ENCODE peak calls at places on chromosomes 1 and 21, in nine cellular contexts. Q is stimulated activated CD4-positive, alpha-beta T cell treated with anti-CD3 and anti-CD28 coated beads, TNF-alpha, amount 100 ng/mL, for 24 hours; R is effector CD4-positive, alpha-beta T cell; X is HT1080; T is NCI-H1694; N is SHP77; Y is left colon; B is Right ventricle myocardium inferior; M is NCI-H2029. I is an unnamed sample.

GRCh38 chr21:45263534-45263933 is 24.2 kb downstream of the POFUT2 start:
- DNase-seq in Q (no peak), R (no peak), X (no peak), T (no peak), N (no peak), Y (no peak), B (no peak), M (no peak), I (no peak)

GRCh38 chr1:22077728-22078127 is 25.2 kb downstream of the CDC42 start:
- DNase-seq in Q (no peak), R (no peak), X (no peak), T (no peak), N (no peak), Y (no peak), B (no peak), M (no peak), I (no peak)

GRCh38 chr1:117534995-117535467 is 70.8 kb upstream of the TENT5C start:
- DNase-seq in Q (peak), R (peak), X (peak), T (peak), N (peak), Y (no peak), B (no peak), M (peak), I (peak)

GRCh38 chr1:14924455-14925325 is 228.9 kb upstream of the TMEM51 start:
- DNase-seq in Q (no peak), R (no peak), X (peak), T (no peak), N (no peak), Y (no peak), B (no peak), M (no peak), I (no peak)

GRCh38 chr1:11990303-11991032 is 10.2 kb downstream of the MFN2 start:
- DNase-seq in Q (no peak), R (no peak), X (no peak), T (no peak), N (no peak), Y (no peak), B (no peak), M (peak), I (no peak)

GRCh38 chr1:101485712-101486111 is 248.9 kb downstream of the S1PR1 start:
- DNase-seq in Q (no peak), R (no peak), X (no peak), T (no peak), N (no peak), Y (no peak), B (no peak), M (no peak), I (no peak)

GRCh38 chr1:37262439-37263170 is 211.8 kb upstream of the ZC3H12A start:
- DNase-seq in Q (no peak), R (no peak), X (no peak), T (no peak), N (no peak), Y (no peak), B (no peak), M (no peak), I (no peak)

GRCh38 chr1:111351700-111352099 is 61.0 kb downstream of the CHIA start:
- DNase-seq in Q (no peak), R (no peak), X (no peak), T (no peak), N (no peak), Y (no peak), B (no peak), M (no peak), I (no peak)

GRCh38 chr1:74811421-74812179 is 78.6 kb downstream of the TYW3 start:
- DNase-seq in Q (no peak), R (no peak), X (no peak), T (peak), N (peak), Y (peak), B (peak), M (no peak), I (peak)

GRCh38 chr1:192518700-192519099 is 56.9 kb upstream of the RGS1 start:
- DNase-seq in Q (no peak), R (no peak), X (no peak), T (no peak), N (no peak), Y (no peak), B (no peak), M (no peak), I (no peak)

GRCh38 chr1:226635456-226635941 is 86.9 kb downstream of the STUM start:
- DNase-seq in Q (no peak), R (peak), X (no peak), T (no peak), N (no peak), Y (peak), B (peak), M (no peak), I (no peak)

GRCh38 chr1:43554444-43554992 is 23.8 kb downstream of the PTPRF start:
- DNase-seq in Q (no peak), R (no peak), X (peak), T (peak), N (peak), Y (no peak), B (no peak), M (peak), I (no peak)

GRCh38 chr21:41816583-41817165 is 49.8 kb upstream of the RIPK4 start:
- DNase-seq in Q (peak), R (peak), X (peak), T (no peak), N (peak), Y (peak), B (no peak), M (no peak), I (no peak)

GRCh38 chr1:164261691-164262240 is 297.2 kb upstream of the PBX1 start:
- DNase-seq in Q (no peak), R (no peak), X (no peak), T (no peak), N (no peak), Y (no peak), B (no peak), M (no peak), I (no peak)

GRCh38 chr1:115239148-115239820 is 98.8 kb downstream of the NGF start:
- DNase-seq in Q (no peak), R (no peak), X (no peak), T (no peak), N (no peak), Y (no peak), B (no peak), M (no peak), I (no peak)

GRCh38 chr1:51044199-51044598 is 57.8 kb upstream of the C1orf185 start:
- DNase-seq in Q (no peak), R (no peak), X (no peak), T (no peak), N (no peak), Y (no peak), B (no peak), M (no peak), I (no peak)

GRCh38 chr21:15062566-15062965 is 2.2 kb downstream of the NRIP1 start:
- DNase-seq in Q (no peak), R (no peak), X (no peak), T (no peak), N (no peak), Y (no peak), B (no peak), M (no peak), I (no peak)

GRCh38 chr1:11400567-11400966 is 78.4 kb upstream of the DISP3 start:
- DNase-seq in Q (no peak), R (no peak), X (no peak), T (no peak), N (no peak), Y (no peak), B (no peak), M (no peak), I (no peak)

GRCh38 chr1:172613294-172613693 is 45.6 kb upstream of the FASLG start:
- DNase-seq in Q (no peak), R (no peak), X (peak), T (no peak), N (no peak), Y (no peak), B (no peak), M (no peak), I (no peak)

GRCh38 chr1:156815307-156815826 is 1.3 kb downstream of the SH2D2A start:
- DNase-seq in Q (no peak), R (no peak), X (peak), T (no peak), N (no peak), Y (peak), B (peak), M (no peak), I (no peak)

GRCh38 chr1:234973426-234974250 is 155.0 kb downstream of the TOMM20 start:
- DNase-seq in Q (no peak), R (no peak), X (no peak), T (no peak), N (peak), Y (peak), B (no peak), M (peak), I (no peak)

GRCh38 chr1:67532452-67533216 is 102.4 kb upstream of the SERBP1 start:
- DNase-seq in Q (no peak), R (no peak), X (peak), T (peak), N (peak), Y (peak), B (no peak), M (peak), I (peak)

GRCh38 chr1:172814428-172814827 is 155.5 kb downstream of the FASLG start:
- DNase-seq in Q (no peak), R (no peak), X (no peak), T (no peak), N (no peak), Y (no peak), B (no peak), M (no peak), I (no peak)

GRCh38 chr1:86616433-86616832 is 69.6 kb downstream of the CLCA4 start:
- DNase-seq in Q (no peak), R (no peak), X (no peak), T (no peak), N (no peak), Y (no peak), B (no peak), M (no peak), I (no peak)

GRCh38 chr1:175129182-175129581 is 61.5 kb downstream of the TNN start:
- DNase-seq in Q (no peak), R (no peak), X (no peak), T (no peak), N (no peak), Y (no peak), B (no peak), M (no peak), I (peak)

GRCh38 chr1:7218210-7218832 is 433.1 kb downstream of the CAMTA1 start:
- DNase-seq in Q (no peak), R (no peak), X (peak), T (peak), N (peak), Y (no peak), B (no peak), M (peak), I (peak)

GRCh38 chr1:227192163-227192562 is 126.1 kb downstream of the CDC42BPA start:
- DNase-seq in Q (no peak), R (no peak), X (peak), T (no peak), N (no peak), Y (peak), B (peak), M (no peak), I (no peak)

GRCh38 chr1:240967070-240967724 is 355.2 kb upstream of the GREM2 start:
- DNase-seq in Q (no peak), R (no peak), X (peak), T (peak), N (peak), Y (no peak), B (no peak), M (no peak), I (no peak)

GRCh38 chr1:58932820-58933598 is 149.2 kb upstream of the JUN start:
- DNase-seq in Q (no peak), R (no peak), X (peak), T (no peak), N (peak), Y (peak), B (no peak), M (peak), I (no peak)

GRCh38 chr21:26909972-26910371 is 56.9 kb downstream of the ADAMTS5 start:
- DNase-seq in Q (no peak), R (no peak), X (peak), T (no peak), N (no peak), Y (no peak), B (no peak), M (no peak), I (no peak)